ENCODE peak calls at places on chromosomes 7 and 10, in five cellular contexts. G is body of pancreas, C is pancreas, U is heart right ventricle, I is ovary. K is an unnamed sample.

GRCh38 chr7:50476953-50477625 is 26.9 kb upstream of the FIGNL1 start:
- DNase-seq in U (no peak), G (no peak), I (no peak), C (no peak), K (no peak)

GRCh38 chr10:11682896-11683295 is 59.3 kb upstream of the ECHDC3 start:
- DNase-seq in G (no peak), C (no peak), I (no peak), U (no peak), K (no peak)

GRCh38 chr7:100400656-100401055 is 27.4 kb downstream of the PILRA start:
- DNase-seq in U (no peak), G (no peak), I (no peak), C (no peak), K (no peak)

GRCh38 chr10:16967000-16967865 is 150.0 kb upstream of the RSU1 start:
- DNase-seq in U (no peak), C (no peak), I (no peak), G (no peak), K (no peak)

GRCh38 chr10:132404169-132404880 is 7.3 kb downstream of the PWWP2B start:
- DNase-seq in U (no peak), G (no peak), C (peak), I (no peak), K (no peak)

GRCh38 chr7:158811461-158811860 is 17.8 kb downstream of the ESYT2 start:
- DNase-seq in G (peak), U (no peak), C (no peak), I (peak), K (no peak)

GRCh38 chr10:95517536-95518454 is 43.4 kb downstream of the SORBS1 start:
- DNase-seq in I (no peak), G (peak), U (no peak), C (peak), K (no peak)

GRCh38 chr10:72248477-72249151 is 25.1 kb upstream of the DDIT4 start:
- DNase-seq in G (peak), U (peak), C (peak), I (peak), K (peak)

GRCh38 chr10:102267748-102268147 is 22.4 kb downstream of the GBF1 start:
- DNase-seq in C (no peak), U (no peak), G (no peak), I (no peak), K (no peak)

GRCh38 chr7:76296743-76297740 is 5.4 kb upstream of the HSPB1 start:
- DNase-seq in I (peak), G (peak), U (no peak), C (peak), K (no peak)

GRCh38 chr7:131284702-131285419 is 42.8 kb upstream of the MKLN1 start:
- DNase-seq in G (no peak), U (no peak), C (no peak), I (peak), K (peak)

GRCh38 chr7:17773289-17773626 is 167.0 kb downstream of the SNX13 start:
- DNase-seq in G (peak), U (no peak), I (no peak), C (no peak), K (no peak)

GRCh38 chr7:82250598-82250997 is 193.0 kb downstream of the CACNA2D1 start:
- DNase-seq in U (no peak), G (no peak), C (no peak), I (no peak), K (no peak)

GRCh38 chr7:10888861-10889260 is 84.8 kb upstream of the PHF14 start:
- DNase-seq in I (no peak), C (no peak), U (no peak), G (no peak), K (no peak)

GRCh38 chr10:80199828-80200227 is 5.5 kb downstream of the ANXA11 start:
- DNase-seq in G (peak), U (peak), I (no peak), C (no peak), K (no peak)

GRCh38 chr7:151142686-151143040 is 24.8 kb downstream of the GBX1 start:
- DNase-seq in I (no peak), C (peak), U (no peak), G (peak), K (peak)

GRCh38 chr7:3790803-3791202 is 489.8 kb downstream of the SDK1 start:
- DNase-seq in U (no peak), C (no peak), G (no peak), I (no peak), K (no peak)

GRCh38 chr10:5466451-5466996 is 32.8 kb downstream of the CALML5 start:
- DNase-seq in C (peak), G (peak), I (peak), U (no peak), K (no peak)

GRCh38 chr10:17033529-17034250 is 95.9 kb downstream of the CUBN start:
- DNase-seq in C (no peak), U (no peak), I (no peak), G (no peak), K (no peak)

GRCh38 chr10:76082956-76083355 is 651.5 kb downstream of the LRMDA start:
- DNase-seq in G (no peak), U (no peak), I (no peak), C (no peak), K (no peak)

GRCh38 chr7:39609462-39610149 is 13.8 kb upstream of the RALA start:
- DNase-seq in I (no peak), C (no peak), U (peak), G (no peak), K (no peak)

GRCh38 chr10:128576916-128577670 is 450.9 kb upstream of the MKI67 start:
- DNase-seq in C (no peak), U (no peak), I (no peak), G (no peak), K (no peak)

GRCh38 chr7:139648941-139649425 is 125.5 kb downstream of the CLEC2L start:
- DNase-seq in I (no peak), C (peak), U (peak), G (peak), K (no peak)

GRCh38 chr7:27510550-27510949 is 152.1 kb downstream of the HIBADH start:
- DNase-seq in I (no peak), U (no peak), G (no peak), C (no peak), K (no peak)

GRCh38 chr7:3995187-3995586 is 686.9 kb upstream of the FOXK1 start:
- DNase-seq in U (no peak), I (no peak), G (no peak), C (no peak), K (no peak)

GRCh38 chr7:80107278-80107677 is 27.4 kb upstream of the GNAI1 start:
- DNase-seq in U (no peak), G (no peak), C (no peak), I (no peak), K (no peak)

GRCh38 chr7:143407296-143408246 is 1.1 kb downstream of the EPHA1 start:
- DNase-seq in U (no peak), I (no peak), C (no peak), G (no peak), K (no peak)

GRCh38 chr7:97499204-97499603 is 232.7 kb upstream of the TAC1 start:
- DNase-seq in U (no peak), I (no peak), G (peak), C (peak), K (no peak)

GRCh38 chr7:82481499-82482097 is 38.0 kb upstream of the CACNA2D1 start:
- DNase-seq in G (no peak), I (no peak), U (no peak), C (no peak), K (no peak)

GRCh38 chr7:38881015-38881414 is 28.0 kb downstream of the VPS41 start:
- DNase-seq in I (no peak), C (no peak), U (no peak), G (no peak), K (no peak)

GRCh38 chr7:96304573-96304972 is 17.3 kb downstream of the SLC25A13 start:
- DNase-seq in C (no peak), I (no peak), G (no peak), U (no peak), K (no peak)

DNA sequence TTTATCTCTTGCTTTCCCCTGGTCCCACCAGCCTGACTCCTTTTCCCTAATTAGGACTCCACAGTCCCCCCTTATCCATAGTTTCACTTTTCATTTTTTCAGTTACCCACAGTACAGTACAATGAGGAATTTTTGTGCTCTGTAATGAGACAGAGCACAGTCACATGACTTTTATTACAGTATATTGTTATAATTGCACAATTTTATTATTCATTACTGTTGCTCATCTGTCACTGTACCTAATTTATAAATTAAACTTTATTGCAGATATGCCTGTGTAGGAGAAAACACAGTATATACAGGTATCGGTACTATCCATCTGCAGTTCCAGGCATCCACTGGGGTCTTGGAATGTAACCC is 125.4 kb downstream of the KCNMA1 start:
- DNase-seq in I (no peak), G (no peak), U (no peak), C (no peak), K (no peak)
- H3K27ac ChIP-seq in I (no peak), G (no peak), U (no peak), C (no peak), K (no peak)

GRCh38 chr10:104321226-104321625 is 17.0 kb downstream of the ITPRIP start:
- DNase-seq in C (no peak), I (no peak), G (no peak), U (peak), K (no peak)
- H3K4me3 ChIP-seq in C (no peak), I (no peak), G (no peak), U (no peak), K (no peak)

GRCh38 chr10:21068025-21068656 is 171.0 kb upstream of the NEBL start:
- DNase-seq in C (no peak), U (peak), G (no peak), I (no peak), K (no peak)
- H3K27ac ChIP-seq in C (no peak), U (peak), G (no peak), I (no peak), K (no peak)

GRCh38 chr10:78035437-78035836 is 1.8 kb downstream of the RPS24 start:
- DNase-seq in G (no peak), C (no peak), U (no peak), I (no peak), K (no peak)
- H3K4me3 ChIP-seq in G (no peak), C (no peak), U (no peak), I (no peak), K (peak)

DNA sequence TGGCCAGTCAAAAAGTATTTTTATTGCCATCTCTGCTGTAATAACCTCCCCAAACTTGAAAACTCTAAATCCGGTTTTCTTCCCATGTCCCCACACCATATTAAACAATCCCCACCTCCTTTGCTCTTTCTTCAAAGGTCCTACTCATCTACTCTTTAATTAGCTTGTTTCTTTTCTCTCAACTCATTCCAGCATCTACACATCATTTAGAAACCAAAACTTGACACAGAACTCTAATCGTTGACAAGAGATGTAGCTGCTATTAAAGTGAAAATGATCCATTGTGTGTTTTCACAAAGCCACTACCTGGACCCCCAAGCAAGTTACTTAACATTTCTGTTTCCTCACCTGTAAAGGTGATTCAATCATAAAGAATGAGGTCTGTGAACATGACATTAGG is 436.3 kb upstream of the NPVF start:
- DNase-seq in C (no peak), G (no peak), I (no peak), U (no peak), K (no peak)
- H3K27ac ChIP-seq in C (no peak), G (no peak), I (no peak), U (peak), K (no peak)

GRCh38 chr7:26048663-26049062 is 103.3 kb upstream of the NFE2L3 start:
- DNase-seq in U (no peak), I (no peak), C (no peak), G (no peak), K (no peak)
- H3K4me3 ChIP-seq in U (no peak), I (no peak), C (no peak), G (no peak), K (no peak)

GRCh38 chr10:1462521-1462920 is 274.8 kb downstream of the ADARB2 start:
- DNase-seq in I (no peak), C (no peak), U (no peak), G (no peak), K (no peak)
- H3K27ac ChIP-seq in I (no peak), C (no peak), U (no peak), G (no peak), K (no peak)

GRCh38 chr10:101121661-101122045 is 9.4 kb upstream of the TLX1 start:
- DNase-seq in I (no peak), G (no peak), C (no peak), U (no peak), K (no peak)
- H3K4me3 ChIP-seq in I (no peak), G (no peak), C (peak), U (peak), K (peak)